ENCODE peak calls at places on chromosomes 11 and 22, in four cellular contexts. O is ovary, M is small intestine, W is WERI-Rb-1. J is an unnamed sample. For H3K9me3, the result is how much of the 10 kb centered on the place peaks cover.

GRCh38 chr11:66868726-66869291 is 11.9 kb downstream of the LRFN4 start:
- DNase-seq in O (no peak), M (peak), W (peak), J (no peak)

GRCh38 chr11:67581469-67581868 is 2.1 kb upstream of the GSTP1 start:
- DNase-seq in M (peak), W (no peak), O (no peak), J (no peak)

GRCh38 chr22:39207141-39208012 is 37.4 kb downstream of the PDGFB start:
- DNase-seq in M (no peak), O (no peak), W (no peak), J (peak)

GRCh38 chr11:75103380-75104026 is 6.8 kb upstream of the OR2AT4 start:
- DNase-seq in M (no peak), O (no peak), W (no peak), J (no peak)

GRCh38 chr11:3163241-3163981 is 1.7 kb downstream of the OSBPL5 start:
- DNase-seq in M (no peak), O (peak), W (no peak), J (no peak)

GRCh38 chr11:102241026-102241425 is 76.3 kb upstream of the BIRC3 start:
- DNase-seq in W (no peak), O (no peak), M (no peak), J (no peak)

GRCh38 chr11:133930767-133931448 is 25.9 kb downstream of the IGSF9B start:
- DNase-seq in M (no peak), O (no peak), W (peak), J (no peak)

GRCh38 chr11:130159139-130159538 is 443 bp upstream of the ST14 start:
- DNase-seq in O (no peak), W (no peak), M (no peak), J (no peak)

GRCh38 chr11:17640493-17641164 is 78.7 kb upstream of the MYOD1 start:
- DNase-seq in M (no peak), O (no peak), W (no peak), J (no peak)

GRCh38 chr11:128549256-128549944 is 38.0 kb downstream of the ETS1 start:
- DNase-seq in M (no peak), O (peak), W (no peak), J (no peak)
- H3K4me3 ChIP-seq in M (no peak), O (peak), W (no peak), J (no peak)

GRCh38 chr11:58811499-58811898 is 33.0 kb downstream of the GLYATL2 start:
- DNase-seq in O (no peak), M (no peak), W (no peak), J (no peak)

GRCh38 chr11:58813693-58814092 is 30.8 kb downstream of the GLYATL2 start:
- DNase-seq in M (no peak), W (no peak), O (no peak), J (peak)
- H3K9me3 ChIP-seq in M (under half), W (under half), O (under half), J (under half)

GRCh38 chr22:45302047-45302446 is 7.7 kb upstream of the FAM118A start:
- DNase-seq in O (no peak), W (no peak), M (peak), J (no peak)
- H3K27ac ChIP-seq in O (no peak), W (no peak), M (no peak), J (no peak)

DNA sequence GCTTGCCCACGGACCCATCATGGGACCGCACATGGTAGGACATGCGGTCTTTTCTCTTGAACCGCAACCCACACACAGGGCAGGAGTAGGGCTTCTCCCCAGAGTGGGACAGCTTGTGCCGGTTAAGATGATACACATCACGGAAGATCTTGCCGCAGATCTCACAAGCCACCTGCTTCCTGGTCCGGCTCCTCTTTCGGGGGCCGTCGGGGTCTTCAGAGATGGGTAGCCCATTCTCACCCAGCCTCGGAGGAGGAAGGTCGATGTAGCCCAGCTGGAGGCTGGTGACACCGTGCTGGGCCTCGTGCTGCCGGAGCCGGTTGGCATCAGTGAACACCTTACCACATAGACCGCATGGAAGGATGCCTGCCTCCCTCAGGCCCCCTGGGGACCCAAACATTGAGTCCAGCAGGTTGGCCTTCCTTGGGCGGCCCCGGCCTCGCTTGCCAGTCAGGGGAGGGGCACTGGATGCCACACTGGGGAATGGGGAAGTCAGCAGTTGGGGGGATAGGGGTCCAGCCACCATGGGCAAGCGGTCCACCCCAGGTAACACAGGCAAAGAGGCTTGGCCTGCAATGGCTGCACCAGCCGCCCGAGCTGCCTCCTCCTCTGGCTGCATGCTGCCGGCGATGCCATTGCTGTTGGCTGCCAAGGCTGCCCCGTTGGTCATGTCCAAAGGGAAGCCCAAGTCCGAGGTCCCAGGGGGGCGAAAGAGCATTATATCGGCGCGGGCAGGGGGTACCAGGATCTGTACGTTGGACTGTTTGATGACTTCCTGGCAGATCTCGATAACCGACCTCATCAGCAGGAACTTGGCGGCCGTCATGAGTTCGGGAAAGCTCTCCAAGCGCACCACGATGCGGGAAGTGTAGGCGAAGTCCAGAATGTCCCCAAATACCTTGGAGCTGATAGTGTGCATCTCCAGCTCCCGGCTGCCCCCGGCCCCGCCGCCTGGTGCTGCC is 1.5 kb downstream of the PATZ1 start:
- DNase-seq in W (no peak), M (peak), O (peak), J (no peak)
- H3K4me3 ChIP-seq in W (no peak), M (peak), O (peak), J (peak)

GRCh38 chr22:47309946-47310345 is 547.5 kb downstream of the TBC1D22A start:
- DNase-seq in M (no peak), O (no peak), W (no peak), J (peak)

GRCh38 chr22:47308886-47309285 is 546.4 kb downstream of the TBC1D22A start:
- DNase-seq in M (no peak), O (no peak), W (no peak), J (peak)

GRCh38 chr22:47309476-47309875 is 547.0 kb downstream of the TBC1D22A start:
- DNase-seq in M (no peak), O (no peak), W (no peak), J (peak)

GRCh38 chr22:47307326-47307725 is 544.9 kb downstream of the TBC1D22A start:
- DNase-seq in M (no peak), W (no peak), O (no peak), J (no peak)

GRCh38 chr22:47307812-47308211 is 545.4 kb downstream of the TBC1D22A start:
- DNase-seq in W (no peak), M (no peak), O (no peak), J (no peak)
- H3K9me3 ChIP-seq in W (under half), M (under half), O (under half), J (under half)

DNA sequence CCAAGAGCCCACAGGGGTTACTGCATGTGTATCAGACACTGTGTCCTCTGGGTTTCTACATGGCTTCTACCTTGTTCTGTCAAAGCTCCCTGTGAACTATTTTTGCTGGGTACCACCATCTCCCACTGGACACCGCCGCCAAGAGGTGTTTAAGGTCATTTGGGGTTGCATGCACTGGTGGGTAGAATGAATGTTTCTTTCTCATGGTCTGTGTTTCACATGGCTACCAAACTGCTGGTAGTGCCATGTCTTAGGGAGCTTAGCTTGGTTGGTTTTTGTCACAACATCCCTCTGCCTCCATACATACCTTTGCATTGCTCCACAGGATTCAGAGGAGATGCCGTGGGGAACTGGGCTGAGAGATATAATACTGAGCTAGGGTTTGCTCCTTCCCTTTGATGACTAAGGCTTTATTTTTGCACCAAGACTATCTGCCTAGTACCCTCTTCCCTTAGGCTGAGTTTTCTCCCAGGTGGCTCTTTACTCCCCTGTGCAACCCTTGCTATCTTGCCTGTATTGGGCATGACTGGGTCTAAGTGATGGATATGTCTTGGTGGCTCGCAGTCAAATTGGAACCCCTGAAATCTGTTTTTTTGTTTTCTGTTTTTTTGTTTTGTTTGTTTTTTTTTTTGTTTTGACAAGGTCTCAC is 73.2 kb downstream of the BDNF start:
- DNase-seq in W (no peak), O (no peak), M (no peak), J (no peak)
- H3K27ac ChIP-seq in W (no peak), O (no peak), M (no peak), J (no peak)

GRCh38 chr11:44564198-44564597 is 1.3 kb upstream of the CD82 start:
- DNase-seq in M (peak), W (no peak), O (peak), J (peak)
- H3K4me3 ChIP-seq in M (no peak), W (no peak), O (peak), J (peak)

GRCh38 chr22:35217541-35217940 is 39.8 kb upstream of the HMGXB4 start:
- DNase-seq in W (no peak), O (no peak), M (no peak), J (peak)
- H3K9me3 ChIP-seq in W (under half), O (under half), M (under half), J (under half)

GRCh38 chr22:37739000-37739399 is 42.2 kb downstream of the TRIOBP start:
- DNase-seq in M (no peak), W (no peak), O (peak), J (no peak)

GRCh38 chr22:37741312-37741795 is 44.5 kb downstream of the TRIOBP start:
- DNase-seq in O (peak), W (no peak), M (peak), J (peak)

GRCh38 chr22:37742374-37743092 is 45.7 kb downstream of the TRIOBP start:
- DNase-seq in M (peak), O (peak), W (no peak), J (peak)

GRCh38 chr22:37739611-37740049 is 42.8 kb downstream of the TRIOBP start:
- DNase-seq in O (no peak), M (no peak), W (no peak), J (no peak)

GRCh38 chr22:37740455-37741311 is 43.8 kb downstream of the TRIOBP start:
- DNase-seq in W (no peak), M (no peak), O (peak), J (no peak)
- H3K27ac ChIP-seq in W (no peak), M (no peak), O (peak), J (no peak)

DNA sequence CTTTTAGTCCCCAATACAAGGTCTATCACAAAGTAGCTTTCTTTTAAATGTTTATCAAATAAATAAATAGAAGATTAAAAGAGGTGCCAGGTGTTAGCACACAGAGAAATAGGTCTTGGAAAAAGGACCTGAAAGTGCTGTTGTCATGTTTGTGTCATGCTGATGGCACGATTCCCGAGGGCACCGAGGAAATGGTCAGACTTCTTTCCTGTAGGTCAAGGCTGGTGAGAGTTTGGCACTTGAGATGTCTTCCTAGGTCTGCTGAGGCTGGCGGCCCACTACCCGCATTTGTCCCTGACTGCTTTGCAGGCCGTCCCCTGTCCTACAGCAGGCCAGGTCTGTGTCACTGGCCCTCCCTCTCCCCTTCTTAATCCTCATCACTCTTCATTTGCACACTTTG is 112.1 kb downstream of the ATXN10 start:
- DNase-seq in O (no peak), M (no peak), W (no peak), J (no peak)
- H3K4me3 ChIP-seq in O (no peak), M (no peak), W (no peak), J (no peak)

J was measured in SJCRH30.